ENCODE peak calls at places on chromosomes 3 and 15, in seven cellular contexts. E, G, M, U, A, Y and C are unnamed samples.

GRCh38 chr3:32428092-32429068 is 36.7 kb downstream of the CMTM7 start:
- DNase-seq in M (no peak), G (no peak), E (no peak), U (no peak), Y (no peak), A (no peak), C (no peak)

GRCh38 chr3:127037423-127037841 is 54.5 kb downstream of the PLXNA1 start:
- DNase-seq in A (no peak), E (no peak), U (no peak), Y (no peak), M (no peak), G (no peak), C (no peak)

GRCh38 chr3:52171577-52172261 is 17.5 kb upstream of the POC1A start:
- DNase-seq in U (peak; percentile 65), A (peak; percentile 45), G (no peak), Y (no peak), M (no peak), E (no peak), C (peak; percentile 52)

GRCh38 chr3:172750368-172751187 is at the start of gene ECT2:
- DNase-seq in E (peak; percentile 99), Y (peak; percentile 93), U (peak; percentile 100), G (peak; percentile 97), A (peak; percentile 99), M (peak; percentile 96), C (peak; percentile 99)

GRCh38 chr3:19147905-19148767 is at the start of gene KCNH8:
- DNase-seq in Y (peak; percentile 47), U (no peak), E (no peak), M (no peak), A (no peak), G (peak; percentile 25), C (no peak)

GRCh38 chr3:111277226-111277625 is 205.6 kb downstream of the NECTIN3 start:
- DNase-seq in M (no peak), A (no peak), E (peak; percentile 29), U (peak; percentile 26), Y (no peak), G (no peak), C (no peak)

GRCh38 chr3:142434503-142434902 is 13.3 kb downstream of the XRN1 start:
- DNase-seq in M (no peak), G (no peak), U (no peak), E (no peak), Y (no peak), A (no peak), C (no peak)

GRCh38 chr15:68377766-68378165 is 54.2 kb downstream of the ITGA11 start:
- DNase-seq in Y (no peak), E (no peak), A (no peak), M (no peak), U (no peak), G (no peak), C (no peak)

GRCh38 chr3:44468572-44469520 is 8.6 kb downstream of the ZNF445 start:
- DNase-seq in E (no peak), A (peak; percentile 19), G (no peak), U (peak; percentile 73), Y (no peak), M (no peak), C (no peak)

GRCh38 chr3:123880998-123881561 is 3.1 kb downstream of the MYLK start:
- DNase-seq in M (no peak), Y (no peak), A (no peak), E (peak; percentile 13), U (peak; percentile 42), G (peak; percentile 31), C (no peak)

GRCh38 chr3:33942483-33943150 is 144.2 kb downstream of the PDCD6IP start:
- DNase-seq in A (peak; percentile 30), G (no peak), Y (no peak), U (peak; percentile 82), E (no peak), M (no peak), C (no peak)

GRCh38 chr3:157082305-157082981 is 77.5 kb downstream of the CCNL1 start:
- DNase-seq in E (no peak), Y (no peak), G (no peak), M (no peak), A (peak; percentile 84), U (peak; percentile 96), C (no peak)

GRCh38 chr3:128322030-128323022 is 144.4 kb downstream of the DNAJB8 start:
- DNase-seq in G (peak; percentile 77), U (peak; percentile 69), M (peak; percentile 56), A (no peak), Y (peak; percentile 10), E (peak; percentile 13), C (no peak)

GRCh38 chr3:58779934-58780333 is 113.4 kb upstream of the FAM3D start:
- DNase-seq in G (no peak), M (no peak), A (no peak), U (peak; percentile 2), Y (no peak), E (no peak), C (no peak)

GRCh38 chr3:159733194-159733860 is 255.3 kb upstream of the IL12A start:
- DNase-seq in E (peak; percentile 59), Y (no peak), G (no peak), A (peak; percentile 45), U (peak; percentile 44), M (no peak), C (no peak)

DNA sequence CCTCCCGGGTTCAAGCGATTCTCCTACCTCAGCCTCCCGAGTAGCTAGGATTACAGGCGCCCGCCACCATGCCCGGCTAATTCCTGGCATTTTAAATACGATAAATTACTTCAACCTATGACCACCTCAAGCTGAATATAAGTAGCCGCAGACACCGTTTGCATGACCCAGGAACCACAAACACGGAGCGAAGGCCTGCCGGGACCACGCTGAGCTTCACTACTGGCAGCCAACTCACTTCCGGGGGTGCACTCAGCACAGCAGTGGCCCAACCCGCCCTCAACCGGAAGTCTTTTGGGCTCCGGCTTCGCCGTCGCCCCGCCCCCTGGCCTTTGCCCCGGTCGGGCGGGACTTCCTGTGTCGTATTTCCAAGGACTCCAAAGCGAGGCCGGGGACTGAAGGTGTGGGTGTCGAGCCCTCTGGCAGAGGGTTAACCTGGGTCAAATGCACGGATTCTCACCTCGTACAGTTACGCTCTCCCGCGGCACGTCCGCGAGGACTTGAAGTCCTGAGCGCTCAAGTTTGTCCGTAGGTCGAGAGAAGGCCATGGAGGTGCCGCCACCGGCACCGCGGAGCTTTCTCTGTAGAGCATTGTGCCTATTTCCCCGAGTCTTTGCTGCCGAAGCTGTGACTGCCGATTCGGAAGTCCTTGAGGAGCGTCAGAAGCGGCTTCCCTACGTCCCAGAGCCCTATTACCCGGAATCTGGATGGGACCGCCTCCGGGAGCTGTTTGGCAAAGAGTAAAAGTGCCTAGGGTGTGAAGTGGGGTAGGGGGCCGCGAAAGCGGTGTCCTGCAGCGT is at the start of gene TIMMDC1:
- DNase-seq in A (peak; percentile 96), Y (peak; percentile 93), E (peak; percentile 86), M (peak; percentile 96), U (peak; percentile 97), G (peak; percentile 96), C (peak; percentile 98)
- TF ChIP-seq CTCF in A (no peak), Y (no peak), E (no peak), M (no peak), U (no peak), G (no peak), C (no peak)

GRCh38 chr15:31455499-31455898 is 128.9 kb downstream of the KLF13 start:
- DNase-seq in M (no peak), E (no peak), Y (no peak), U (no peak), G (no peak), A (no peak), C (no peak)
- TF ChIP-seq CTCF in M (no peak), E (peak; percentile 21), Y (peak; percentile 28), U (no peak), G (peak; percentile 40), A (no peak), C (no peak)

GRCh38 chr3:11055496-11055895 is 62.9 kb downstream of the SLC6A1 start:
- DNase-seq in U (no peak), G (no peak), Y (no peak), M (no peak), E (no peak), A (no peak), C (no peak)
- TF ChIP-seq CTCF in U (no peak), G (no peak), Y (no peak), M (no peak), E (no peak), A (no peak), C (no peak)

DNA sequence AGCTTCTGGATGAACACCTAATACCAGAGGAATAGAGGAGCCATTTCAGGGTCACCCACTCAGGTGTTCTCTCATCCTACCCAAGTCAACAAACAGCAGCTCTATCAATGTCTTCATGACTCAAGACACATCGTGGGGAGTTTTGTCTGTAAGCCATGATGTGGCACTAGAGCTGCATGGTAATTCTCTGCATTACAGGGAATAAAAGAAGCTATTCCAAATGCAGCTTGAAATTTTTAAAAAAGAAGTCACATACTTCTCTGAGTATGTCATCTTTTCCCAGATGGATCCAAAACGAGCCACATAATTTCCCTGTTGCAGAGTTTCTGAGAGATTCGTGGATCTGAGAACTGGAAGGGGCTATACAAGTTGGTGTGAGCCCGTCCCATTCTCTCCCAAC is 6.1 kb upstream of the THSD4 start:
- DNase-seq in G (no peak), E (no peak), Y (no peak), M (no peak), U (peak; percentile 38), A (no peak), C (no peak)
- TF ChIP-seq CTCF in G (no peak), E (peak; percentile 38), Y (no peak), M (no peak), U (peak; percentile 17), A (no peak), C (peak; percentile 77)

DNA sequence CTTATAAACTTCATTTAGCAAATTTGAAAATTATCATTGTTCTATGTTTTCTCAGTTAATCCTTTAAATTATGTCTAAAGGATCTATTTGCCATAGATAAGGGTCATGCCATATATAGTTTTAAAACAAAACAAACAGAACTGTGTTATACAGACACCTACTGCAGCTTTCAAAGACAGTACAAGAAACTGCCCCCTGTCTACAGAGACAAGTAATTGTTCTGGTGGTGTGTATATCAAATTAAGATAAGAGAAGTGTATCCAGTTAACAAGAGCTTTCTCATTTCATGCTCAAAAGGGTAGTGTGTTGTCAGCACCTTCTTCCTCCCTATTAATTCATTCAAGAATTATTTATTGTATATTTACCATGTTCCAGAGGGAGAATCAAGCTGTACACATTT is 201.2 kb downstream of the FMN1 start:
- DNase-seq in G (no peak), E (no peak), Y (no peak), A (no peak), U (peak; percentile 16), M (no peak), C (no peak)
- TF ChIP-seq CTCF in G (peak; percentile 39), E (peak; percentile 50), Y (peak; percentile 31), A (no peak), U (peak; percentile 31), M (no peak), C (peak; percentile 76)

GRCh38 chr3:49028298-49028672 is 913 bp downstream of the IMPDH2 start:
- DNase-seq in A (no peak), G (no peak), E (no peak), M (no peak), Y (no peak), U (no peak), C (peak; percentile 19)

GRCh38 chr3:49029563-49029884 is 326 bp upstream of the IMPDH2 start:
- DNase-seq in M (no peak), A (no peak), Y (no peak), U (no peak), E (no peak), G (no peak), C (no peak)

GRCh38 chr3:49030331-49030730 is 1.1 kb upstream of the IMPDH2 start:
- DNase-seq in E (no peak), G (no peak), Y (no peak), M (no peak), U (no peak), A (no peak), C (peak; percentile 52)

GRCh38 chr3:49027634-49028033 is 1.6 kb downstream of the IMPDH2 start:
- DNase-seq in U (no peak), E (no peak), G (no peak), A (no peak), Y (no peak), M (no peak), C (peak; percentile 59)

GRCh38 chr3:49028673-49029562 is at the start of gene IMPDH2:
- DNase-seq in G (peak; percentile 93), A (peak; percentile 71), M (peak; percentile 87), Y (peak; percentile 81), E (peak; percentile 81), U (peak; percentile 90), C (peak; percentile 97)
- TF ChIP-seq CTCF in G (no peak), A (no peak), M (no peak), Y (peak; percentile 7), E (no peak), U (no peak), C (peak; percentile 53)